ENCODE peak calls at places on chromosomes 7 and 10, in four cellular contexts. K is cardiac muscle cell, Z is fibroblast of lung, Y is tibial nerve. F is an unnamed sample. For H3K4me1 and H3K36me3, the result is how much of the 10 kb centered on the place peaks cover.

GRCh38 chr7:128352138-128352537 is 8.4 kb upstream of the RBM28 start:
- DNase-seq in K (peak), Z (peak), Y (no peak), F (peak)

GRCh38 chr10:63068246-63068645 is 64.9 kb upstream of the NRBF2 start:
- DNase-seq in Z (peak), K (no peak), Y (no peak), F (peak)

GRCh38 chr7:48280100-48280499 is 108.8 kb downstream of the ABCA13 start:
- DNase-seq in Z (peak), Y (peak), K (no peak), F (peak)

GRCh38 chr7:86867163-86867762 is 192.2 kb downstream of the ELAPOR2 start:
- DNase-seq in Y (no peak), Z (no peak), K (no peak), F (no peak)

GRCh38 chr7:43392638-43393037 is 190.3 kb upstream of the STK17A start:
- DNase-seq in Y (no peak), K (no peak), Z (no peak), F (no peak)

GRCh38 chr7:158040199-158040598 is 547.4 kb downstream of the PTPRN2 start:
- DNase-seq in Y (no peak), K (no peak), Z (no peak), F (no peak)

GRCh38 chr7:91263359-91264082 is 712 bp upstream of the FZD1 start:
- DNase-seq in Z (no peak), K (peak), Y (peak), F (peak)

GRCh38 chr7:135771051-135771450 is 22.4 kb upstream of the FAM180A start:
- DNase-seq in K (no peak), Y (no peak), Z (peak), F (no peak)

GRCh38 chr10:3825244-3825643 is 40.2 kb upstream of the KLF6 start:
- DNase-seq in K (no peak), Y (no peak), Z (peak), F (peak)

GRCh38 chr7:27526991-27527722 is 135.5 kb downstream of the HIBADH start:
- DNase-seq in K (no peak), Z (no peak), Y (peak), F (peak)

GRCh38 chr10:80581469-80581835 is 43.8 kb downstream of the SH2D4B start:
- DNase-seq in Y (no peak), Z (no peak), K (no peak), F (no peak)

GRCh38 chr10:44056206-44056605 is 328.7 kb downstream of the CXCL12 start:
- DNase-seq in K (no peak), Z (no peak), Y (no peak), F (peak)

GRCh38 chr10:78194539-78195402 is 161.1 kb downstream of the RPS24 start:
- DNase-seq in Y (no peak), Z (peak), K (no peak), F (no peak)

GRCh38 chr7:121343302-121343701 is 14.5 kb downstream of the WNT16 start:
- DNase-seq in Y (no peak), Z (no peak), K (no peak), F (no peak)

GRCh38 chr7:47132471-47132870 is 449.4 kb downstream of the TNS3 start:
- DNase-seq in K (no peak), Y (no peak), Z (peak), F (peak)

GRCh38 chr7:11436317-11436716 is 395.7 kb downstream of the THSD7A start:
- DNase-seq in K (no peak), Z (peak), Y (no peak), F (peak)

GRCh38 chr10:2979267-2979660 is 88.1 kb upstream of the PFKP start:
- DNase-seq in Y (peak), K (no peak), Z (peak), F (peak)

GRCh38 chr7:128459394-128459878 is 3.8 kb downstream of the HILPDA start:
- DNase-seq in Y (peak), Z (peak), K (peak), F (peak)

GRCh38 chr10:73647211-73647874 is 6.1 kb upstream of the MYOZ1 start:
- DNase-seq in Z (peak), K (no peak), Y (peak), F (no peak)

GRCh38 chr7:29614229-29614628 is 50.6 kb downstream of the PRR15 start:
- DNase-seq in Y (no peak), K (no peak), Z (no peak), F (no peak)

GRCh38 chr10:2214035-2214434 is 476.7 kb upstream of the ADARB2 start:
- DNase-seq in K (no peak), Z (peak), Y (no peak), F (no peak)

GRCh38 chr7:81187768-81188167 is 268.9 kb upstream of the SEMA3C start:
- DNase-seq in Y (no peak), Z (peak), K (no peak), F (no peak)

GRCh38 chr7:105532709-105533460 is 884 bp downstream of the RINT1 start:
- DNase-seq in K (no peak), Z (no peak), Y (no peak), F (no peak)

GRCh38 chr10:102713483-102713813 is 749 bp downstream of the ARL3 start:
- DNase-seq in Y (no peak), Z (no peak), K (no peak), F (no peak)

GRCh38 chr7:132464740-132465139 is 111.5 kb downstream of the PLXNA4 start:
- DNase-seq in Y (no peak), K (no peak), Z (peak), F (no peak)

GRCh38 chr7:75804705-75805104 is 8.9 kb downstream of the CCL24 start:
- DNase-seq in Z (no peak), Y (no peak), K (no peak), F (no peak)

GRCh38 chr7:154698726-154699291 is 304.1 kb downstream of the PAXIP1 start:
- DNase-seq in Y (no peak), Z (peak), K (peak), F (no peak)

GRCh38 chr7:36048141-36048901 is 104.7 kb upstream of the EEPD1 start:
- DNase-seq in Y (peak), Z (peak), K (no peak), F (peak)

GRCh38 chr7:104272767-104273384 is 55.5 kb upstream of the LHFPL3 start:
- DNase-seq in Y (no peak), K (peak), Z (peak), F (peak)

GRCh38 chr10:104255244-104255981 is 721 bp downstream of the GSTO1 start:
- DNase-seq in Y (peak), K (no peak), Z (peak), F (peak)

GRCh38 chr10:97124211-97124610 is 61.5 kb downstream of the SLIT1 start:
- DNase-seq in K (no peak), Y (no peak), Z (no peak), F (no peak)

GRCh38 chr7:134766779-134767566 is 12.5 kb upstream of the CALD1 start:
- DNase-seq in Y (peak), K (no peak), Z (peak), F (peak)

GRCh38 chr10:126686271-126686670 is 15.8 kb upstream of the C10orf90 start:
- DNase-seq in Y (no peak), Z (peak), K (no peak), F (no peak)

GRCh38 chr7:3942778-3943177 is 641.7 kb downstream of the SDK1 start:
- DNase-seq in Z (peak), K (no peak), Y (no peak), F (no peak)

GRCh38 chr7:157457355-157458253 is 120.8 kb downstream of the DNAJB6 start:
- DNase-seq in K (no peak), Z (no peak), Y (no peak), F (no peak)

GRCh38 chr7:98656899-98657298 is 39.8 kb downstream of the NPTX2 start:
- DNase-seq in Z (no peak), K (no peak), Y (no peak), F (no peak)

GRCh38 chr7:83109352-83109751 is 53.3 kb downstream of the PCLO start:
- DNase-seq in Z (no peak), K (no peak), Y (no peak), F (no peak)

GRCh38 chr7:11212080-11212711 is 238.5 kb downstream of the PHF14 start:
- DNase-seq in Y (peak), Z (peak), K (peak), F (peak)

GRCh38 chr10:31129261-31129660 is 97.6 kb upstream of the ZNF438 start:
- DNase-seq in Z (peak), K (no peak), Y (no peak), F (peak)

GRCh38 chr10:12042409-12042796 is 206 bp downstream of the UPF2 start:
- DNase-seq in Z (peak), Y (no peak), K (peak), F (peak)

DNA sequence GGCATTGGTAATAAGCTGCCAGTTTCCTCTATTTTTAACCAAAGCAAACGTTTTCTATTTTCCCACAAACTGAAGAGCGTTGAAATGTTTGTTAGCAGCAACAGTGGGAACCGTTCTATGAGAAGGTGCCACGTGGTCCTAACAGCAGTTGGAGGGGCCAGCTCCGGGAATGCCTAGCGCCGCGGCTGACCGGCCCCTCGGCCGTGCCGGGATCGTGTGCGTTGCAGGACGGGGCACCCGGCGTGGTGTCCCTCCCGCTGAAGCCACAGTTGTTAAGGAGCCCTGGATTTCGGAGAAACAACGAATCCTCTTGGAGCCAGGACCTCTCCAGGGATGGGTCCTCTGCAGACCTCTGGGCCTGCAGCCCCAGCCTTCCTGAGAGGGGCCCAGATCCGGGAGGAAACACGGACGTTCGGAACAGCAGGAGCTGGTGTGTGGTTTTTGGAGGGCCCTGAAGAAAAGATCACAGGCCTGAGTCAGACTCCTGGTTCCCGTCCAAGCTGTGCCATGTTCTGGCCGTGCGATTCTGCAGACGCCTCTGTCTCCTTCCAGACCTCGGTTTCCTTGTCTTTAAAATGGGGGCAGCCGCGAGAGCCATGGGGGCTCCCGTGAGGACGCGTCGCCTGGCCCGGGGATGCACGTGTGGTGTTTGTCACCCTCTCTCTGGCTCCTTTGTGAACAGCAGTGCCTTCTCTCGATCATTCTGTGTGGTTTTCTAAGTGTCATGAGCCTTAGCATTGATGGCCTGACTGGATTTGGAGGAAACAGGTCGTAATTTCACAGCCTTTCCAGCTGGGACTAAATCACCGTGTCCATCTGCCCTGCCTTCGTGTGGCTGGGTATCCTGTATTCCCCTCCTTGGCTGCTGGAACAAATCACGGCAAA is 40.4 kb downstream of the FAM20C start:
- DNase-seq in K (no peak), Z (peak), Y (no peak), F (peak)
- H3K4me1 ChIP-seq in K (under half), Z (half or more), Y (half or more), F (half or more)

GRCh38 chr10:18005781-18006456 is 54.2 kb downstream of the SLC39A12 start:
- DNase-seq in K (no peak), Y (peak), Z (peak), F (peak)
- H3K36me3 ChIP-seq in K (under half), Y (under half), Z (under half), F (under half)

DNA sequence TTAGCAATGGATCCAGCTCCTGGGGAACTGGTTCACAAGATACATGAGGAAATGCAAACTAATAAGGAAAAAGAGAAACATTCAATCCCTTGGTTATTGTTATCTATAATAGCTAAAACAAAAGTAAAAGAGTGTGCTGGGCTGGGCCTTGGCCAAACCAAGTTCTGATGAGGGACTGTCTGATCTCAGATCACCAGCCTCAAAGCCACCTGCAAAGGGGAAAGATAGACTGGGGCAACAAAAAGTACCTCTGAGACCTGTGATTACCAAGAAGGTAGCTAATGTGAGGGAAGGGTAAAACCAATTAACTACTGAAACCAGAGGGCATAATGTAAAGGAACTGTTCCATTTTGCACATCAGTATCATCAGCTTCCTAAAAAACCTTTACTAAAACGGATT is 51.2 kb downstream of the HTR7 start:
- DNase-seq in Z (no peak), Y (no peak), K (no peak), F (no peak)
- H3K4me3 ChIP-seq in Z (no peak), Y (no peak), K (no peak), F (no peak)

GRCh38 chr10:124708922-124709520 is 35.2 kb downstream of the FAM53B start:
- DNase-seq in K (no peak), Z (no peak), Y (no peak), F (no peak)

GRCh38 chr10:124706876-124707516 is 37.2 kb downstream of the FAM53B start:
- DNase-seq in Y (no peak), K (no peak), Z (no peak), F (no peak)

GRCh38 chr10:124709862-124710261 is 34.3 kb downstream of the FAM53B start:
- DNase-seq in Z (no peak), Y (no peak), K (no peak), F (no peak)

GRCh38 chr10:124707546-124707945 is 36.6 kb downstream of the FAM53B start:
- DNase-seq in Y (no peak), K (no peak), Z (no peak), F (no peak)

GRCh38 chr10:124708246-124708779 is 35.9 kb downstream of the FAM53B start:
- DNase-seq in K (no peak), Y (no peak), Z (no peak), F (no peak)
- H3K4me1 ChIP-seq in K (under half), Y (half or more), Z (under half), F (half or more)

GRCh38 chr7:107206706-107207105 is 37.9 kb downstream of the HBP1 start:
- DNase-seq in Y (no peak), K (no peak), Z (no peak), F (no peak)
- H3K36me3 ChIP-seq in Y (half or more), K (under half), Z (under half), F (half or more)

GRCh38 chr10:33664070-33664469 is 329.6 kb upstream of the NRP1 start:
- DNase-seq in Z (no peak), Y (no peak), K (no peak), F (no peak)

GRCh38 chr10:33657913-33658312 is 323.4 kb upstream of the NRP1 start:
- DNase-seq in Z (no peak), Y (no peak), K (no peak), F (no peak)

GRCh38 chr10:33665512-33665911 is 331.0 kb upstream of the NRP1 start:
- DNase-seq in Y (no peak), Z (peak), K (no peak), F (no peak)

GRCh38 chr10:33660329-33660728 is 325.9 kb upstream of the NRP1 start:
- DNase-seq in Y (no peak), Z (no peak), K (peak), F (no peak)

DNA sequence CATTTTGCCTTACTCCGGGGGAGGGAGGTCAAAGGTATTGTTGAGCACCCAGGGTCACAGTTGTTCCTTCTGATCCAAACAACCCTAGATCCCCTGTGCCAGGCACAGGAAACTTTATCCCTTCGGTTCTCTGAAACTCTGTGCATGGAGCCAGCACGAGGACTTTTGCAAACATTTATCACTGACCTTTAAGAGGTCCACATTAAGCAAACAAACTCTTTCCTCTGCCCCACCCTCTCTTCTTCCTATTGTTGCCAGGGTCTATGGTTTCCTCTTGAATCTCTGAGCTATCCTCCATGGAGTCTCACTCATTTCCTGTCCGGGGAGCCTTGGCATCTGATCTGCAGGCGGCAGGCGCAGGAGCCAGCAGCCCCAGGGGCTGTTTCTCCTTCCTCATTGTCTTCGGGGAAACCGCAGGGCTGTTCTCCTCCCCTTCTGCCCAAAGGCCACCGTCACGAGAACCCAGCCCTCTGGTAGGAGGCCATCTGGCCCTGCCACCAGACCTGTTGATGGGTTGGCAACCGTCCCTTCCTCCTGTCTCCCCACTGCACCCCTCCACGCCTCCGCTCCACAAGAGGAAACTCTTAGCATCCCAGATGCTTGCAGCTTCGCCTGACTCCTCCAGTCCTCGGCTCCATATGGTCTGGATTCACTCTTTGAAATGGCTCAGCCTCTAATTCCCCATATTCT is 327.3 kb upstream of the NRP1 start:
- DNase-seq in Z (peak), K (no peak), Y (peak), F (peak)
- H3K4me3 ChIP-seq in Z (no peak), K (no peak), Y (no peak), F (peak)

DNA sequence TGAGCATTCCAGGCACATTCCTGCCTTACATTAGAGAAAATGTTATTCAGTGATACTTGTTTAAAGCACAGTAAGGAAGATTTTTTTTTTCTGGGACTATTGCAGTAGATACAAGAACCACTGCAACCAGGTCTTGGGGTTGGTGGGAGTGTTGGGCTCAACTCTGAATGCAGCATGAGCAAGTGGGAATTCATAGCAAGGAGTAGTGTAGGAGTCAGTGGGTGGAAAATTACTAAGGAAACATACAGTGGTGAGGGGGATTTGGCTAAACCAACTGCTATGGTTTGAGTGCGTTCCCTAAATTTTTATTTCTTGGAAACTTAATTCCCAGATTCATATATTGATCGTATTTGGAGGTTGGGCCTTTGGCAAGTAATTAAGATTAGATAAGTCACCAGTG is 22.4 kb downstream of the WAC start:
- DNase-seq in Z (no peak), Y (no peak), K (no peak), F (no peak)
- H3K4me1 ChIP-seq in Z (under half), Y (under half), K (half or more), F (under half)

GRCh38 chr10:58973235-58973595 is 203.2 kb upstream of the PHYHIPL start:
- DNase-seq in Y (no peak), K (no peak), Z (no peak), F (no peak)
- H3K36me3 ChIP-seq in Y (under half), K (under half), Z (under half), F (under half)

GRCh38 chr7:5610500-5611186 is 170.8 kb downstream of the RNF216 start:
- DNase-seq in K (no peak), Y (no peak), Z (no peak), F (no peak)

GRCh38 chr7:5607958-5608656 is 173.4 kb downstream of the RNF216 start:
- DNase-seq in Z (no peak), Y (no peak), K (no peak), F (no peak)

GRCh38 chr7:5603193-5604140 is 178.0 kb downstream of the RNF216 start:
- DNase-seq in Y (no peak), K (no peak), Z (no peak), F (no peak)

GRCh38 chr7:5602734-5603133 is 178.7 kb downstream of the RNF216 start:
- DNase-seq in Y (no peak), K (no peak), Z (no peak), F (no peak)

DNA sequence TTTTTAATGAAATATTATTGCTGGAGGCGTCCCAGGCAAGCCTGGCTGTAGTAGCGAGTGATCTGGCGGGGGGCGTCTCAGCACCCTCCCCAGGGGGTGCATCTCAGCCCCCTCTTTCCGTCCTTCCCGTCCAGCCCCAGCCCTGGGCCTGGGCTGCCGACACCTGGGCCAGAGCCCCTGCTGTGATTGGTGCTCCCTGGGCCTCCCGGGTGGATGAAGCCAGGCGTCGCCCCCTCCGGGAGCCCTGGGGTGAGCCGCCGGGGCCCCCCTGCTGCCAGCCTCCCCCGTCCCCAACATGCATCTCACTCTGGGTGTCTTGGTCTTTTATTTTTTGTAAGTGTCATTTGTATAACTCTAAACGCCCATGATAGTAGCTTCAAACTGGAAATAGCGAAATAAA is 175.2 kb downstream of the RNF216 start:
- DNase-seq in Y (no peak), K (no peak), Z (no peak), F (no peak)
- H3K4me3 ChIP-seq in Y (no peak), K (no peak), Z (no peak), F (no peak)